ENCODE peak calls at places on chromosome 6, in four cellular contexts. A is K562, N is HepG2, T is GM12878. B is an unnamed sample.

GRCh38 chr6:133634474-133634873 is 254.4 kb upstream of the TCF21 start:
- DNase-seq in A (no peak), N (no peak), T (no peak), B (no peak)

GRCh38 chr6:145099713-145100112 is 635.6 kb downstream of the EPM2A start:
- DNase-seq in A (no peak), N (no peak), T (no peak), B (no peak)

GRCh38 chr6:87391334-87391733 is 16.4 kb upstream of the CFAP206 start:
- DNase-seq in A (peak; percentile 24), N (peak; percentile 52), T (no peak), B (peak; percentile 61)

GRCh38 chr6:166258854-166259276 is 49.3 kb downstream of the PRR18 start:
- DNase-seq in A (no peak), N (no peak), T (no peak), B (no peak)

GRCh38 chr6:130831598-130831997 is 4.4 kb downstream of the SMLR1 start:
- DNase-seq in A (no peak), N (no peak), T (no peak), B (no peak)

GRCh38 chr6:39313526-39314272 is 520 bp downstream of the KCNK17 start:
- DNase-seq in A (no peak), N (no peak), T (no peak), B (peak; percentile 62)

GRCh38 chr6:89035252-89036106 is 45.1 kb upstream of the PNRC1 start:
- DNase-seq in A (peak; percentile 18), N (peak; percentile 73), T (no peak), B (no peak)

GRCh38 chr6:21507811-21508210 is 85.7 kb upstream of the SOX4 start:
- DNase-seq in A (no peak), N (peak; percentile 47), T (no peak), B (no peak)

GRCh38 chr6:156957931-156958547 is 180.9 kb downstream of the ARID1B start:
- DNase-seq in A (no peak), N (no peak), T (no peak), B (no peak)

GRCh38 chr6:151374024-151374423 is 17.3 kb downstream of the ZBTB2 start:
- DNase-seq in A (peak; percentile 33), N (peak; percentile 31), T (no peak), B (no peak)

GRCh38 chr6:143271024-143271423 is 179.5 kb downstream of the ADAT2 start:
- DNase-seq in A (no peak), N (peak; percentile 37), T (no peak), B (no peak)

GRCh38 chr6:154619183-154619582 is 108.7 kb upstream of the CNKSR3 start:
- DNase-seq in A (no peak), N (no peak), T (no peak), B (no peak)

GRCh38 chr6:52518279-52518944 is 58.4 kb downstream of the TRAM2 start:
- DNase-seq in A (no peak), N (no peak), T (no peak), B (no peak)

GRCh38 chr6:11822346-11822745 is 43.7 kb upstream of the ADTRP start:
- DNase-seq in A (no peak), N (no peak), T (no peak), B (no peak)

GRCh38 chr6:108380876-108381275 is 86.0 kb downstream of the AFG1L start:
- DNase-seq in A (no peak), N (no peak), T (no peak), B (no peak)

DNA sequence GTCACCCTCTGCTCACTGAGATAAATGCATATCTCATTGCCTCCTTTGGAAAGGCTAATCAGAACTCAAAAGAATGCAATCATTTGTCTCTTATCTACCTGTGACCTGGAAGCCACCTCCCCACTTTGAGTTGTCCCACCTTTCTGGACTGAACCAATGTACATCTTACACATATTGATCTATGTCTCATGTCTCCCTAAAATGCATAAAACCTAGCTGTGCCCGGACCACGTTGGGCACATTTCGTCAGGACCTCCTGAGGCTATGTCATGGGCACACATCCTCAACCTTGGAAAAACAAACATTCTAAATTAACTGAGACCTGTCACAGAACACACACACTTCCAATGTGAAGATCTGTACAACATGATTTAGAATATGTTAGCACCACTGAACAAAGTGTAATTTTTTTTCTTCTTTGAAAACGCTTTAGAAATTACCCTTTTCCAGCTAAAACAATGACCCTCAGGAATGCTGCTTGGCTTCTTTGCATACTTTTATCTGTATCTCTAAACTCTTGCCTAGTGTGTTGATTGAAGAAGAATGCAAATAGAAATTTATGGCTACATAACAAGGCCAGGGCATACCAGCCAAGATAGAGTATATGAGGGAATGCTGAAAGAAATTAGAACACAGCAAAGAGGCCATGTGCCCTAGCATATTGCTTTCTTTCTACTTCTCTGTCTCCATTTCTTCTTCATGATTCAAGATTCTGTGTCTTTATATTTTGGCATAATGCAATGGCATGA is 84.6 kb upstream of the DST start:
- DNase-seq in A (no peak), N (peak; percentile 73), T (no peak), B (no peak)
- TF ChIP-seq CREM in A (no peak), N (no peak), T (no peak), B (no peak)

GRCh38 chr6:45730232-45730631 is 285.4 kb downstream of the CLIC5 start:
- DNase-seq in A (no peak), N (no peak), T (no peak), B (no peak)
- TF ChIP-seq ATF2 in A (no peak), N (no peak), T (no peak), B (no peak)

DNA sequence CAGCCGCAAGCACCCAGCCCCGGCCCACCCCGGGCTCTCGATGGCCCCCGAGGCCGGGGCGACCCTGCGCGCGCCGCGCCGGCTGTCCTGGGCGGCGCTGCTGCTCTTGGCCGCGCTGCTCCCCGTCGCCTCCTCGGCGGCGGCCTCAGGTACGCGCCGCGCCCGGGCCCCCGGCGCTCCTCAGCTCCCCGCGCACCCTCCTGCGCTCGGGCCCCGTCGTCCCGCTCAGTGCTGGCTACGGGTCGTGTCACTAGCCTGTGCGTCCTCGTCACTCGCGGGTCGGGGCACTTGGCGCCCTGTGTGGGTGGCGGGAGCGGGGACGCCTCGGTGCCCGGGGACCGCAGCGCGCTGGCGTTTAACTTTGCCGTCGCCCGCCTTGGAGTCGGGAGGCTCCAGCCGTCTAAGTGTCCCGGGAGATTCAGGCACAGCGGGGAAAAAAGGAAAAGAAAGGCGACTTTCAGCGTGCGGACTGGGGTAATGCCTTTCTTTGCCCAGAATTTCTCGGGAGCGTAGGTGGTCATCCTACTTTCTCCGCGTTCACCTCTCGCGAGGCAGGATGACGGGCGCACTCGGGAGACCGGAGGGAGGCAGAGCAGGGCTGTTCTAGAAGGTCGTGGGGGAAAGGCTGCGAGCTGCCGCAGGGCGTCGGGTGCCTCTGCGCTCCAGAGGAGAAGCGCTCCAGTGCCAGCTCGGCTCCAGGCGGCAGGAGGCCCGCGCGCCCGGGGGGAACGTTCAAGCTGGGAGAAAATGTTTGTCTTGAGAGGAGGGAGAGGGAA is 545 bp downstream of the FNDC1 start:
- DNase-seq in A (no peak), N (no peak), T (no peak), B (peak; percentile 64)
- TF ChIP-seq CBFB in A (no peak), N (no peak), T (no peak), B (no peak)

GRCh38 chr6:112027942-112028674 is 25.8 kb upstream of the CCN6 start:
- DNase-seq in A (no peak), N (no peak), T (no peak), B (no peak)
- TF ChIP-seq CREM in A (no peak), N (no peak), T (no peak), B (no peak)

GRCh38 chr6:18280084-18280483 is 15.8 kb upstream of the DEK start:
- DNase-seq in A (no peak), N (no peak), T (no peak), B (no peak)
- TF ChIP-seq ATF2 in A (no peak), N (no peak), T (no peak), B (no peak)

GRCh38 chr6:36964349-36964748 is 9.8 kb downstream of the PI16 start:
- DNase-seq in A (no peak), N (no peak), T (no peak), B (peak; percentile 8)

GRCh38 chr6:36964908-36965307 is 10.4 kb downstream of the PI16 start:
- DNase-seq in A (no peak), N (no peak), T (no peak), B (peak; percentile 1)

GRCh38 chr6:36961441-36962430 is 7.2 kb downstream of the PI16 start:
- DNase-seq in A (peak; percentile 50), N (no peak), T (no peak), B (no peak)

GRCh38 chr6:36962874-36963273 is 8.3 kb downstream of the PI16 start:
- DNase-seq in A (no peak), N (no peak), T (no peak), B (peak; percentile 93)

DNA sequence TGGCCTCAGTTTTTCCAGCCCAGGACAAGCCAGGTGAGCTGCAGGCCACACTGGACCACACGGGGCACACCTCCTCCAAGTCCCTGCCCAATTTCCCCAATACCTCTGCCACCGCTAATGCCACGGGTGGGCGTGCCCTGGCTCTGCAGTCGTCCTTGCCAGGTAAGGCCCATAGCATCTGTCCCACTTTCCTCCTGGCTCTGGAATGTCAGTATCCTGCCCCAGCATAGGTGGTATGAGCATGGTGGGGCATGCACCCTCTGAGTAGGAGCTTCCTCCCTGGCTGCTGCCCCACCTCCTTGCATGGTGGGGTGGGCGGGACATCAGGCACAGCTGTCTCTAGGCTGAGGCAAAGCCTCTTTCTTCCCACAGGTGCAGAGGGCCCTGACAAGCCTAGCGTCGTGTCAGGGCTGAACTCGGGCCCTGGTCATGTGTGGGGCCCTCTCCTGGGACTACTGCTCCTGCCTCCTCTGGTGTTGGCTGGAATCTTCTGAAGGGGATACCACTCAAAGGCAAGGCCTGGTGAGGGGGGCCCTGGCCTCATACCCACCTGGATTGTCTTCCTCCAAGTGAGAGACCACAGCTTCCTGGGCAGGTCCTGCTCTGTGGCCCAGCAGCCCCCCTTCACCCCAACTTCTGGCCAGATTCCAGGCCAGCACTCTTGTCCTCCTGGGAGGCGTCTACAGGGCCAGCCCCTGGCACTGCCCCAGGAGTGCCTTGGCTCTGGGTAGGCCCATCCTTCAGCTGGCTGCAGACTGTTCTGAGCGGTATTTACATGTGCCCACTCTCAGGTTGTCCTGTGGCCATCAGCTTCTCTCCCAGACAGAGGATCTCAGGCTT is 9.1 kb downstream of the PI16 start:
- DNase-seq in A (no peak), N (no peak), T (no peak), B (peak; percentile 21)
- TF ChIP-seq CBFB in A (no peak), N (no peak), T (no peak), B (no peak)

GRCh38 chr6:31903957-31904356 is 2.1 kb upstream of the ZBTB12 start:
- DNase-seq in A (no peak), N (no peak), T (no peak), B (no peak)

GRCh38 chr6:31901953-31902643 is at the start of gene ZBTB12:
- DNase-seq in A (peak; percentile 98), N (peak; percentile 96), T (peak; percentile 73), B (peak; percentile 96)

GRCh38 chr6:31907158-31907813 is 5.4 kb upstream of the ZBTB12 start:
- DNase-seq in A (no peak), N (peak; percentile 86), T (no peak), B (no peak)

GRCh38 chr6:31906122-31906521 is 4.2 kb upstream of the ZBTB12 start:
- DNase-seq in A (no peak), N (no peak), T (no peak), B (peak; percentile 31)

GRCh38 chr6:31905041-31905440 is 3.2 kb upstream of the ZBTB12 start:
- DNase-seq in A (no peak), N (no peak), T (no peak), B (no peak)
- TF ChIP-seq CREM in A (no peak), N (no peak), T (no peak), B (no peak)

GRCh38 chr6:31686483-31686882 is 5.6 kb upstream of the LY6G5C start:
- DNase-seq in A (peak; percentile 80), N (no peak), T (no peak), B (no peak)
- TF ChIP-seq ATF2 in A (no peak), N (no peak), T (no peak), B (no peak)

B was measured in WTC11.